ENCODE peak calls at places on chromosomes 12 and 14, in five cellular contexts. One of them, this sample, is unnamed.

GRCh38 chr14:81555051-81555450 is 21.4 kb upstream of the SEL1L start:
- DNase-seq in non-pigmented ciliary epithelial cell: no peak
- DNase-seq in cardiac septum: no peak
- DNase-seq in GM10248: no peak
- DNase-seq in T-helper 9 cell: no peak
- DNase-seq in this sample: no peak

GRCh38 chr14:92917956-92918355 is 5.0 kb upstream of the CHGA start:
- DNase-seq in T-helper 9 cell: no peak
- DNase-seq in GM10248: no peak
- DNase-seq in non-pigmented ciliary epithelial cell: no peak
- DNase-seq in cardiac septum: no peak
- DNase-seq in this sample: no peak

GRCh38 chr12:72790273-72790672 is 518.1 kb downstream of the TRHDE start:
- DNase-seq in T-helper 9 cell: no peak
- DNase-seq in cardiac septum: no peak
- DNase-seq in non-pigmented ciliary epithelial cell: no peak
- DNase-seq in GM10248: no peak
- DNase-seq in this sample: no peak

GRCh38 chr14:73888460-73888725 is 1.7 kb downstream of the ZNF410 start:
- DNase-seq in non-pigmented ciliary epithelial cell: no peak
- DNase-seq in cardiac septum: no peak
- DNase-seq in GM10248: no peak
- DNase-seq in T-helper 9 cell: no peak
- DNase-seq in this sample: no peak

GRCh38 chr14:32567543-32568384 is 238.7 kb downstream of the AKAP6 start:
- DNase-seq in non-pigmented ciliary epithelial cell: peak
- DNase-seq in T-helper 9 cell: no peak
- DNase-seq in GM10248: no peak
- DNase-seq in cardiac septum: no peak
- DNase-seq in this sample: no peak

GRCh38 chr12:99732121-99732520 is 84.6 kb downstream of the GARIN6 start:
- DNase-seq in cardiac septum: no peak
- DNase-seq in non-pigmented ciliary epithelial cell: no peak
- DNase-seq in GM10248: no peak
- DNase-seq in T-helper 9 cell: no peak
- DNase-seq in this sample: no peak

GRCh38 chr14:99749142-99749541 is 44.1 kb upstream of the EML1 start:
- DNase-seq in GM10248: no peak
- DNase-seq in cardiac septum: no peak
- DNase-seq in non-pigmented ciliary epithelial cell: no peak
- DNase-seq in T-helper 9 cell: no peak
- DNase-seq in this sample: no peak

GRCh38 chr12:121190523-121191031 is 19.4 kb upstream of the P2RX4 start:
- DNase-seq in T-helper 9 cell: no peak
- DNase-seq in non-pigmented ciliary epithelial cell: peak
- DNase-seq in cardiac septum: no peak
- DNase-seq in GM10248: no peak
- DNase-seq in this sample: peak

GRCh38 chr14:105519946-105520698 is 6.3 kb upstream of the TMEM121 start:
- DNase-seq in GM10248: no peak
- DNase-seq in T-helper 9 cell: no peak
- DNase-seq in non-pigmented ciliary epithelial cell: no peak
- DNase-seq in cardiac septum: no peak
- DNase-seq in this sample: no peak

GRCh38 chr12:29640589-29641345 is 143.0 kb downstream of the TMTC1 start:
- DNase-seq in GM10248: no peak
- DNase-seq in T-helper 9 cell: no peak
- DNase-seq in non-pigmented ciliary epithelial cell: no peak
- DNase-seq in cardiac septum: peak
- DNase-seq in this sample: peak

GRCh38 chr12:123720141-123720814 is 8.1 kb downstream of the ATP6V0A2 start:
- DNase-seq in non-pigmented ciliary epithelial cell: no peak
- DNase-seq in cardiac septum: no peak
- DNase-seq in T-helper 9 cell: no peak
- DNase-seq in GM10248: no peak
- DNase-seq in this sample: no peak

GRCh38 chr12:50764861-50765324 is 992 bp downstream of the ATF1 start:
- DNase-seq in non-pigmented ciliary epithelial cell: no peak
- DNase-seq in T-helper 9 cell: peak
- DNase-seq in GM10248: peak
- DNase-seq in cardiac septum: no peak
- DNase-seq in this sample: peak

GRCh38 chr12:501722-502447 is 42.1 kb downstream of the B4GALNT3 start:
- DNase-seq in GM10248: no peak
- DNase-seq in cardiac septum: peak
- DNase-seq in T-helper 9 cell: no peak
- DNase-seq in non-pigmented ciliary epithelial cell: no peak
- DNase-seq in this sample: peak

GRCh38 chr14:100822921-100823320 is 3.0 kb upstream of the MEG3 start:
- DNase-seq in cardiac septum: no peak
- DNase-seq in non-pigmented ciliary epithelial cell: no peak
- DNase-seq in GM10248: no peak
- DNase-seq in T-helper 9 cell: no peak
- DNase-seq in this sample: no peak

GRCh38 chr12:67484788-67485480 is 163.6 kb upstream of the DYRK2 start:
- DNase-seq in T-helper 9 cell: no peak
- DNase-seq in cardiac septum: no peak
- DNase-seq in GM10248: no peak
- DNase-seq in non-pigmented ciliary epithelial cell: no peak
- DNase-seq in this sample: no peak

GRCh38 chr12:107096571-107096970 is 3.2 kb upstream of the CRY1 start:
- DNase-seq in non-pigmented ciliary epithelial cell: no peak
- DNase-seq in cardiac septum: no peak
- DNase-seq in GM10248: no peak
- DNase-seq in T-helper 9 cell: no peak
- DNase-seq in this sample: no peak

GRCh38 chr14:92928258-92928629 is 5.3 kb downstream of the CHGA start:
- DNase-seq in cardiac septum: no peak
- DNase-seq in non-pigmented ciliary epithelial cell: no peak
- DNase-seq in GM10248: no peak
- DNase-seq in T-helper 9 cell: no peak
- DNase-seq in this sample: no peak

GRCh38 chr12:131287015-131287937 is 333.6 kb downstream of the ADGRD1 start:
- DNase-seq in T-helper 9 cell: no peak
- DNase-seq in non-pigmented ciliary epithelial cell: no peak
- DNase-seq in GM10248: no peak
- DNase-seq in cardiac septum: peak
- DNase-seq in this sample: no peak

GRCh38 chr12:80677994-80678393 is 29.4 kb upstream of the MYF6 start:
- DNase-seq in cardiac septum: no peak
- DNase-seq in non-pigmented ciliary epithelial cell: no peak
- DNase-seq in T-helper 9 cell: no peak
- DNase-seq in GM10248: no peak
- DNase-seq in this sample: no peak

GRCh38 chr12:18990866-18991265 is 138.7 kb upstream of the PLEKHA5 start:
- DNase-seq in cardiac septum: no peak
- DNase-seq in GM10248: no peak
- DNase-seq in non-pigmented ciliary epithelial cell: no peak
- DNase-seq in T-helper 9 cell: no peak
- DNase-seq in this sample: no peak

GRCh38 chr14:58107947-58108552 is 44.0 kb downstream of the ARMH4 start:
- DNase-seq in T-helper 9 cell: peak
- DNase-seq in cardiac septum: no peak
- DNase-seq in non-pigmented ciliary epithelial cell: peak
- DNase-seq in GM10248: peak
- DNase-seq in this sample: peak

GRCh38 chr12:10395390-10395998 is 5.7 kb upstream of the KLRK1 start:
- DNase-seq in non-pigmented ciliary epithelial cell: peak
- DNase-seq in GM10248: peak
- DNase-seq in cardiac septum: no peak
- DNase-seq in T-helper 9 cell: no peak
- DNase-seq in this sample: peak

GRCh38 chr14:69087061-69087461 is 65.9 kb downstream of the DCAF5 start:
- DNase-seq in GM10248: no peak
- DNase-seq in non-pigmented ciliary epithelial cell: no peak
- DNase-seq in T-helper 9 cell: no peak
- DNase-seq in cardiac septum: no peak
- DNase-seq in this sample: peak

GRCh38 chr14:85856430-85856829 is 326.5 kb downstream of the FLRT2 start:
- DNase-seq in non-pigmented ciliary epithelial cell: no peak
- DNase-seq in GM10248: no peak
- DNase-seq in cardiac septum: no peak
- DNase-seq in T-helper 9 cell: no peak
- DNase-seq in this sample: no peak

GRCh38 chr12:14065094-14065493 is 83.7 kb upstream of the GRIN2B start:
- DNase-seq in cardiac septum: no peak
- DNase-seq in GM10248: no peak
- DNase-seq in T-helper 9 cell: no peak
- DNase-seq in non-pigmented ciliary epithelial cell: no peak
- DNase-seq in this sample: no peak

GRCh38 chr12:4169959-4170358 is 103.6 kb upstream of the CCND2 start:
- DNase-seq in cardiac septum: no peak
- DNase-seq in T-helper 9 cell: no peak
- DNase-seq in GM10248: no peak
- DNase-seq in non-pigmented ciliary epithelial cell: no peak
- DNase-seq in this sample: no peak

GRCh38 chr12:31702047-31702446 is 26.8 kb downstream of the AMN1 start:
- DNase-seq in non-pigmented ciliary epithelial cell: no peak
- DNase-seq in T-helper 9 cell: no peak
- DNase-seq in cardiac septum: no peak
- DNase-seq in GM10248: no peak
- DNase-seq in this sample: no peak

GRCh38 chr14:96121660-96122395 is 82.7 kb downstream of the C14orf132 start:
- DNase-seq in GM10248: no peak
- DNase-seq in non-pigmented ciliary epithelial cell: no peak
- DNase-seq in cardiac septum: no peak
- DNase-seq in T-helper 9 cell: no peak
- DNase-seq in this sample: no peak